ENCODE peak calls at places on chromosomes 4 and X, in eight cellular contexts. N is cardiac muscle cell; Y is stimulated activated naive CD4-positive, alpha-beta T cell; R is stimulated activated naive CD8-positive, alpha-beta T cell treated with anti-CD3 and anti-CD28 coated beads, Interleukin-15, Interleukin-2, amounts not matched to agents 100 U/mL and 50 U/mL, for 24 hours; G is Kasumi-1; Z is upper lobe of left lung; V is tibial artery; B is AML-193. M is an unnamed sample.
A peak's percentile ranks its signal among the peaks of the same experiment; 100 is the strongest.

GRCh38 chr4:157221426-157221894 is 932 bp downstream of the GRIA2 start:
- DNase-seq in N (no peak), Y (no peak), R (no peak), G (no peak), Z (no peak), V (no peak), B (no peak), M (no peak)

GRCh38 chr4:140884431-140885058 is 128.4 kb upstream of the TBC1D9 start:
- DNase-seq in N (peak; percentile 86), Y (no peak), R (peak; percentile 9), G (peak; percentile 84), Z (peak; percentile 23), V (no peak), B (peak; percentile 49), M (no peak)

GRCh38 chr4:96016615-96017299 is 176.9 kb downstream of the PDHA2 start:
- DNase-seq in N (peak; percentile 74), Y (no peak), R (no peak), G (no peak), Z (no peak), V (no peak), B (no peak), M (no peak)

GRCh38 chr4:142984871-142985585 is 138.9 kb upstream of the INPP4B start:
- DNase-seq in N (peak; percentile 32), Y (no peak), R (no peak), G (peak; percentile 54), Z (no peak), V (no peak), B (no peak), M (no peak)

GRCh38 chr4:22477136-22477793 is 38.6 kb downstream of the ADGRA3 start:
- DNase-seq in N (no peak), Y (no peak), R (no peak), G (no peak), Z (no peak), V (no peak), B (no peak), M (no peak)

GRCh38 chr4:98987720-98988119 is 7.8 kb upstream of the METAP1 start:
- DNase-seq in N (no peak), Y (no peak), R (no peak), G (no peak), Z (no peak), V (no peak), B (no peak), M (no peak)

GRCh38 chr4:101763576-101763975 is 27.0 kb upstream of the BANK1 start:
- DNase-seq in N (no peak), Y (no peak), R (no peak), G (no peak), Z (no peak), V (no peak), B (no peak), M (no peak)

GRCh38 chr4:26298198-26298950 is 22.4 kb upstream of the RBPJ start:
- DNase-seq in N (peak; percentile 62), Y (no peak), R (no peak), G (no peak), Z (no peak), V (no peak), B (no peak), M (no peak)

GRCh38 chrX:149513713-149514427 is 8.8 kb upstream of the IDS start:
- DNase-seq in N (peak; percentile 70), Y (no peak), R (no peak), G (peak; percentile 41), Z (no peak), V (no peak), B (no peak), M (no peak)

GRCh38 chr4:158949094-158949493 is 153.8 kb upstream of the RAPGEF2 start:
- DNase-seq in N (peak; percentile 31), Y (no peak), R (no peak), G (no peak), Z (no peak), V (no peak), B (no peak), M (no peak)

GRCh38 chr4:39732728-39733127 is 34.8 kb downstream of the UBE2K start:
- DNase-seq in N (peak; percentile 78), Y (no peak), R (no peak), G (peak; percentile 23), Z (no peak), V (no peak), B (no peak), M (no peak)

GRCh38 chrX:134460861-134461218 is 875 bp downstream of the HPRT1 start:
- DNase-seq in N (peak; percentile 22), Y (no peak), R (no peak), G (peak; percentile 16), Z (no peak), V (no peak), B (no peak), M (no peak)

GRCh38 chr4:96175871-96176270 is 336.0 kb downstream of the PDHA2 start:
- DNase-seq in N (peak; percentile 15), Y (no peak), R (no peak), G (no peak), Z (no peak), V (no peak), B (no peak), M (no peak)

GRCh38 chr4:108849611-108850406 is 87.0 kb upstream of the ETNPPL start:
- DNase-seq in N (peak; percentile 37), Y (no peak), R (peak; percentile 15), G (peak; percentile 23), Z (no peak), V (no peak), B (no peak), M (no peak)

GRCh38 chr4:47668810-47669408 is 169.0 kb downstream of the CORIN start:
- DNase-seq in N (peak; percentile 72), Y (peak; percentile 2), R (peak; percentile 7), G (peak; percentile 89), Z (no peak), V (no peak), B (peak; percentile 47), M (no peak)

GRCh38 chr4:7781361-7781760 is 158.3 kb downstream of the AFAP1 start:
- DNase-seq in N (peak; percentile 84), Y (no peak), R (no peak), G (peak; percentile 86), Z (peak; percentile 20), V (no peak), B (no peak), M (no peak)

GRCh38 chrX:76148753-76149152 is 24.1 kb upstream of the PBDC1 start:
- DNase-seq in N (peak; percentile 39), Y (peak; percentile 24), R (peak; percentile 18), G (peak; percentile 8), Z (peak; percentile 36), V (no peak), B (peak; percentile 10), M (no peak)

GRCh38 chr4:125313497-125313896 is 1.3 kb upstream of the FAT4 start:
- DNase-seq in N (peak; percentile 94), Y (no peak), R (peak; percentile 7), G (peak; percentile 96), Z (peak; percentile 22), V (no peak), B (peak; percentile 36), M (peak; percentile 69)

GRCh38 chrX:148417934-148418333 is 82.5 kb upstream of the AFF2 start:
- DNase-seq in N (no peak), Y (no peak), R (no peak), G (no peak), Z (no peak), V (no peak), B (no peak), M (no peak)

GRCh38 chrX:104270212-104270611 is 15.5 kb upstream of the ESX1 start:
- DNase-seq in N (no peak), Y (no peak), R (no peak), G (peak; percentile 4), Z (no peak), V (no peak), B (no peak), M (no peak)

GRCh38 chrX:106698693-106699092 is 27.8 kb upstream of the RNF128 start:
- DNase-seq in N (peak; percentile 25), Y (no peak), R (no peak), G (no peak), Z (no peak), V (no peak), B (no peak), M (no peak)

GRCh38 chr4:174437324-174437723 is 85.0 kb downstream of the HPGD start:
- DNase-seq in N (peak; percentile 73), Y (no peak), R (no peak), G (no peak), Z (no peak), V (no peak), B (no peak), M (no peak)

GRCh38 chrX:110316351-110317078 is 1.4 kb downstream of the AMMECR1 start:
- DNase-seq in N (peak; percentile 22), Y (no peak), R (no peak), G (no peak), Z (no peak), V (no peak), B (no peak), M (no peak)

GRCh38 chr4:38099908-38100407 is 139.8 kb downstream of the PTTG2 start:
- DNase-seq in N (peak; percentile 88), Y (no peak), R (no peak), G (no peak), Z (no peak), V (no peak), B (no peak), M (no peak)

GRCh38 chr4:183468210-183469095 is 24.0 kb downstream of the CDKN2AIP start:
- DNase-seq in N (peak; percentile 24), Y (no peak), R (no peak), G (no peak), Z (no peak), V (no peak), B (no peak), M (no peak)

GRCh38 chrX:10755477-10756334 is 135.3 kb upstream of the MID1 start:
- DNase-seq in N (peak; percentile 71), Y (no peak), R (no peak), G (peak; percentile 41), Z (no peak), V (peak; percentile 20), B (no peak), M (no peak)

GRCh38 chrX:68719904-68720614 is 72.6 kb downstream of the STARD8 start:
- DNase-seq in N (no peak), Y (no peak), R (no peak), G (peak; percentile 3), Z (peak; percentile 20), V (no peak), B (no peak), M (no peak)

GRCh38 chr4:24846716-24847115 is 51.3 kb downstream of the SOD3 start:
- DNase-seq in N (no peak), Y (no peak), R (no peak), G (no peak), Z (no peak), V (no peak), B (no peak), M (no peak)

GRCh38 chr4:102440498-102440897 is 60.7 kb upstream of the NFKB1 start:
- DNase-seq in N (no peak), Y (no peak), R (no peak), G (no peak), Z (no peak), V (no peak), B (no peak), M (no peak)

GRCh38 chr4:150584198-150584593 is 2.2 kb downstream of the MAB21L2 start:
- DNase-seq in N (no peak), Y (no peak), R (no peak), G (no peak), Z (no peak), V (no peak), B (no peak), M (no peak)

GRCh38 chr4:124121511-124121934 is 591.0 kb downstream of the ANKRD50 start:
- DNase-seq in N (peak; percentile 81), Y (no peak), R (no peak), G (no peak), Z (no peak), V (no peak), B (no peak), M (no peak)

GRCh38 chrX:39302838-39303237 is 501.6 kb downstream of the MID1IP1 start:
- DNase-seq in N (no peak), Y (no peak), R (no peak), G (no peak), Z (no peak), V (no peak), B (no peak), M (no peak)

GRCh38 chr4:54237770-54238169 is 8.7 kb downstream of the PDGFRA start:
- DNase-seq in N (no peak), Y (no peak), R (no peak), G (no peak), Z (no peak), V (no peak), B (no peak), M (no peak)

GRCh38 chr4:142940614-142941013 is 94.5 kb upstream of the INPP4B start:
- DNase-seq in N (no peak), Y (no peak), R (no peak), G (no peak), Z (no peak), V (no peak), B (no peak), M (no peak)

M was measured in type B pancreatic cell.